ENCODE peak calls at places on chromosome 20, in ten cellular contexts. K, Z, E, D, I, A, C, L, R and N are unnamed samples.

GRCh38 chr20:45968801-45969711 is 2.9 kb downstream of the ZNF335 start:
- DNase-seq in K (no peak), Z (no peak), E (no peak), D (no peak), I (no peak), A (no peak), C (no peak), L (no peak), R (peak; percentile 63), N (no peak)

GRCh38 chr20:50585678-50586077 is 75.5 kb downstream of the PTPN1 start:
- DNase-seq in K (no peak), Z (no peak), E (no peak), D (no peak), I (no peak), A (no peak), C (no peak), L (no peak), R (no peak), N (no peak)

GRCh38 chr20:8909596-8909995 is 159.3 kb upstream of the PLCB4 start:
- DNase-seq in K (no peak), Z (no peak), E (no peak), D (no peak), I (no peak), A (no peak), C (no peak), L (no peak), R (no peak), N (no peak)

GRCh38 chr20:4836473-4836872 is 114.8 kb downstream of the PRND start:
- DNase-seq in K (no peak), Z (no peak), E (no peak), D (no peak), I (no peak), A (no peak), C (no peak), L (no peak), R (no peak), N (no peak)

GRCh38 chr20:44264287-44264686 is 17.2 kb downstream of the GDAP1L1 start:
- DNase-seq in K (no peak), Z (no peak), E (no peak), D (no peak), I (no peak), A (peak; percentile 8), C (no peak), L (no peak), R (no peak), N (peak; percentile 22)

GRCh38 chr20:32965581-32966373 is 38.5 kb downstream of the SUN5 start:
- DNase-seq in K (no peak), Z (no peak), E (no peak), D (no peak), I (peak; percentile 1), A (peak; percentile 57), C (no peak), L (no peak), R (no peak), N (no peak)

GRCh38 chr20:2602046-2602735 is 50.2 kb upstream of the NOP56 start:
- DNase-seq in K (no peak), Z (no peak), E (no peak), D (no peak), I (no peak), A (no peak), C (no peak), L (no peak), R (no peak), N (no peak)

GRCh38 chr20:45892049-45892816 is 1.1 kb downstream of the CTSA start:
- DNase-seq in K (no peak), Z (no peak), E (no peak), D (no peak), I (no peak), A (no peak), C (no peak), L (peak; percentile 49), R (no peak), N (peak; percentile 25)

GRCh38 chr20:53943522-53944291 is 126.7 kb downstream of the BCAS1 start:
- DNase-seq in K (no peak), Z (no peak), E (no peak), D (no peak), I (no peak), A (peak; percentile 69), C (no peak), L (peak; percentile 66), R (no peak), N (peak; percentile 37)

GRCh38 chr20:25221592-25222460 is 26.1 kb upstream of the PYGB start:
- DNase-seq in K (no peak), Z (no peak), E (no peak), D (peak; percentile 69), I (no peak), A (no peak), C (no peak), L (no peak), R (peak; percentile 74), N (no peak)

GRCh38 chr20:25220810-25221591 is 25.5 kb downstream of the ENTPD6 start:
- DNase-seq in K (no peak), Z (peak; percentile 47), E (no peak), D (peak; percentile 86), I (no peak), A (no peak), C (no peak), L (no peak), R (peak; percentile 84), N (peak; percentile 28)

GRCh38 chr20:25218492-25218891 is 23.0 kb downstream of the ENTPD6 start:
- DNase-seq in K (no peak), Z (no peak), E (no peak), D (no peak), I (no peak), A (no peak), C (no peak), L (no peak), R (no peak), N (no peak)

GRCh38 chr20:25219365-25219764 is 23.9 kb downstream of the ENTPD6 start:
- DNase-seq in K (no peak), Z (no peak), E (no peak), D (no peak), I (no peak), A (no peak), C (no peak), L (no peak), R (no peak), N (no peak)

DNA sequence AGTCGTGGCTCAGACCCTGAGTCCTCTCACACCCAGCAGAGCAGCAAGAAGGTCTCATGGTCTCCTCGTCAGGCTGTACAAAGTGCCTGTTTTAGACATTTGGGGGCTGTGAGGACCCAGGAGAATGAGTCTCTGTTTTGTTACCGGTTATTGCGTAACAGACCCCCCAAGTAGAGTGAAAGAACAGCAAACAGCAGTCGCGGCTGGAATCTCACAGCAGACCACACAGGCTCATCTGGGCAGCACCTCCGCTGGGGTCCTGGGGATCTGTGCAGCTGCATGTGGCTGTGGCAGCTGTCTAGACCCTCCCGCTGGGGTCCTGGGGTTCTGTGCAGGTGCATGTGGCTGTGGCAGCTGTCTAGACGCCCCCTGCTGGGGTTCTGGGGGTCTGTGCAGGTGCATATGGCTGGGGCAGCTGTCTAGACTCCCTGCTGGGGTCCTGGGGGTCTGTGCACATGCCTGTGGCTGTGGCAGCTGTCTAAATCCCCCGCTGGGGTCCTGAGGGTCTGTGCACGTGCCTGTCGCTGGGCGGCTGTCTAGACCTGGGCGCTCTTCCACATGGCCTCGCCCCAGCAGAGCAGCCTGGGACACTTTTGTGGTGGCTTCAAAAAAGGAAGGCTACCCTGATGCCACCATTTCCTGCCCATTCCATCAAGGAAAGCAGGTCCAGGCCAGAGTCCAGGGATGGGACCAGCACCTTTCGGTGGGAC is 24.7 kb downstream of the ENTPD6 start:
- DNase-seq in K (no peak), Z (no peak), E (no peak), D (no peak), I (no peak), A (peak; percentile 40), C (no peak), L (no peak), R (no peak), N (no peak)
- TF ChIP-seq CTCF in K (no peak), Z (peak; percentile 4), E (peak; percentile 28), D (peak; percentile 22), I (peak; percentile 49), A (peak; percentile 34), C (peak; percentile 18), L (peak; percentile 25), R (no peak), N (peak; percentile 25)

DNA sequence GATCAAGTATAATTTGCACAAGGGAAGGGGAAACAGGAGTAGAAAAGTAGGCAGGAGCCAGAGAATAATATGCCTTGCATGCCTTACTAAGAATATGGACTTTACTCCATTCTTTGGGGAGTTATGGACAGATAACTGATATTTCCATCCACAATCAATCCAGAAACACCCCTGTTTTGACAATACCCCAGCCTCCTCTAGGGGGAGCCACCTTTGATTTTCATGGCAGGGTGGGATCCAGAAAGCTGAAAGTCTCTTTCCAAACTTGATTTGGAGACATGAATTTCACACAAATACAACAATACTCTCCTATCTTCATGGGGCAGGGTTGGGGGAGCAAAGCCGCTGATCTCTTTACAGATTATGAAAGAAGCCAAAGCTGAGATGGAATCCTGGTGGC is 404.1 kb downstream of the FOXA2 start:
- DNase-seq in K (no peak), Z (no peak), E (no peak), D (no peak), I (peak; percentile 16), A (peak; percentile 1), C (no peak), L (no peak), R (no peak), N (peak; percentile 13)
- TF ChIP-seq CTCF in K (no peak), Z (no peak), E (no peak), D (no peak), I (peak; percentile 48), A (no peak), C (no peak), L (no peak), R (no peak), N (peak; percentile 25)

GRCh38 chr20:63745961-63746765 is 6.6 kb downstream of the SLC2A4RG start:
- DNase-seq in K (no peak), Z (peak; percentile 19), E (no peak), D (peak; percentile 19), I (no peak), A (no peak), C (no peak), L (no peak), R (peak; percentile 26), N (no peak)
- TF ChIP-seq CTCF in K (no peak), Z (no peak), E (no peak), D (no peak), I (no peak), A (no peak), C (no peak), L (no peak), R (no peak), N (no peak)

DNA sequence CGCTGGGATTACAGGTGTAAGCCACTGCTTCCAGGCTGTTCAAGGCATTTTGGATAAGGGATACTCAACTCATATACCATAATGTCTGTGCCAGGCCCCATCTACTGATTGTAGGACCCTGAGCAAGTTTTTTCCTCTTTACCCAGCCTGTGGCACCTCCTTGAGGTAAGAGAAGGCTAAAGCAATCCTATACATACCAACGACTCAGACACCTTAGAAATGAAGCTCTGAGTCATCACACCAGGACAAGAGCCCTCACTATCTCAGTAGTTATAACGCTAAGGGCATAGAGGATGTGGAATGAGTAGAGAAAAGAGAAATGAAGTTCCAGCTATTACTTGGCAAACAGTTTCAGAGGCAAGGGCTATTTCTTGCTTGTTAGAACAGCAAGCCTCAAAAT is 16.9 kb downstream of the NDRG3 start:
- DNase-seq in K (no peak), Z (no peak), E (no peak), D (no peak), I (no peak), A (peak; percentile 36), C (no peak), L (peak; percentile 8), R (no peak), N (peak; percentile 26)
- TF ChIP-seq CTCF in K (no peak), Z (no peak), E (no peak), D (no peak), I (peak; percentile 29), A (peak; percentile 37), C (no peak), L (no peak), R (no peak), N (peak; percentile 6)

GRCh38 chr20:63178889-63179751 is 36.8 kb downstream of the YTHDF1 start:
- DNase-seq in K (peak; percentile 55), Z (peak; percentile 38), E (peak; percentile 60), D (no peak), I (peak; percentile 64), A (peak; percentile 83), C (no peak), L (no peak), R (peak; percentile 69), N (peak; percentile 20)
- TF ChIP-seq CTCF in K (peak; percentile 79), Z (peak; percentile 57), E (peak; percentile 68), D (peak; percentile 42), I (peak; percentile 63), A (peak; percentile 67), C (peak; percentile 36), L (peak; percentile 34), R (peak; percentile 50), N (peak; percentile 48)